ENCODE peak calls at places on chromosomes 2 and 18, in seven cellular contexts. One of them, this sample, is unnamed.

GRCh38 chr18:36247036-36247435 is 50.5 kb upstream of the FHOD3 start:
- DNase-seq in MM.1S: no peak
- DNase-seq in naive thymus-derived CD4-positive, alpha-beta T cell: no peak
- DNase-seq in CD8-positive, alpha-beta memory T cell: no peak
- DNase-seq in uterus: no peak
- DNase-seq in PC-3: no peak
- DNase-seq in transverse colon: no peak
- DNase-seq in this sample: no peak

GRCh38 chr2:52423111-52423510 is 1344.5 kb upstream of the CHAC2 start:
- DNase-seq in naive thymus-derived CD4-positive, alpha-beta T cell: no peak
- DNase-seq in uterus: no peak
- DNase-seq in CD8-positive, alpha-beta memory T cell: no peak
- DNase-seq in MM.1S: no peak
- DNase-seq in transverse colon: no peak
- DNase-seq in PC-3: no peak
- DNase-seq in this sample: no peak

GRCh38 chr2:210454336-210454735 is 22.2 kb downstream of the LANCL1 start:
- DNase-seq in naive thymus-derived CD4-positive, alpha-beta T cell: no peak
- DNase-seq in MM.1S: no peak
- DNase-seq in CD8-positive, alpha-beta memory T cell: no peak
- DNase-seq in PC-3: no peak
- DNase-seq in uterus: no peak
- DNase-seq in transverse colon: no peak
- DNase-seq in this sample: no peak

GRCh38 chr2:23452853-23453420 is 68.0 kb downstream of the KLHL29 start:
- DNase-seq in uterus: no peak
- DNase-seq in PC-3: no peak
- DNase-seq in CD8-positive, alpha-beta memory T cell: peak; percentile 17
- DNase-seq in naive thymus-derived CD4-positive, alpha-beta T cell: peak; percentile 55
- DNase-seq in MM.1S: no peak
- DNase-seq in transverse colon: no peak
- DNase-seq in this sample: no peak

GRCh38 chr18:8776013-8776515 is 70.7 kb downstream of the MTCL1 start:
- DNase-seq in MM.1S: no peak
- DNase-seq in PC-3: no peak
- DNase-seq in uterus: no peak
- DNase-seq in CD8-positive, alpha-beta memory T cell: no peak
- DNase-seq in naive thymus-derived CD4-positive, alpha-beta T cell: no peak
- DNase-seq in transverse colon: no peak
- DNase-seq in this sample: no peak

GRCh38 chr18:41484069-41484468 is 471.0 kb upstream of the PIK3C3 start:
- DNase-seq in CD8-positive, alpha-beta memory T cell: no peak
- DNase-seq in transverse colon: no peak
- DNase-seq in uterus: no peak
- DNase-seq in naive thymus-derived CD4-positive, alpha-beta T cell: no peak
- DNase-seq in MM.1S: no peak
- DNase-seq in PC-3: peak; percentile 4
- DNase-seq in this sample: peak; percentile 27

GRCh38 chr2:7748717-7749415 is 831.7 kb downstream of the RNF144A start:
- DNase-seq in uterus: no peak
- DNase-seq in naive thymus-derived CD4-positive, alpha-beta T cell: no peak
- DNase-seq in CD8-positive, alpha-beta memory T cell: peak; percentile 54
- DNase-seq in PC-3: peak; percentile 95
- DNase-seq in MM.1S: no peak
- DNase-seq in transverse colon: no peak
- DNase-seq in this sample: no peak

GRCh38 chr2:188984680-188985079 is 10.5 kb downstream of the COL3A1 start:
- DNase-seq in uterus: no peak
- DNase-seq in transverse colon: no peak
- DNase-seq in naive thymus-derived CD4-positive, alpha-beta T cell: no peak
- DNase-seq in PC-3: peak; percentile 19
- DNase-seq in CD8-positive, alpha-beta memory T cell: no peak
- DNase-seq in MM.1S: no peak
- DNase-seq in this sample: no peak

GRCh38 chr2:240386321-240386720 is 49.1 kb upstream of the GPC1 start:
- DNase-seq in CD8-positive, alpha-beta memory T cell: no peak
- DNase-seq in naive thymus-derived CD4-positive, alpha-beta T cell: no peak
- DNase-seq in MM.1S: no peak
- DNase-seq in PC-3: no peak
- DNase-seq in transverse colon: no peak
- DNase-seq in uterus: no peak
- DNase-seq in this sample: no peak

GRCh38 chr2:85992611-85993010 is 103.8 kb upstream of the ST3GAL5 start:
- DNase-seq in naive thymus-derived CD4-positive, alpha-beta T cell: no peak
- DNase-seq in transverse colon: no peak
- DNase-seq in uterus: no peak
- DNase-seq in CD8-positive, alpha-beta memory T cell: no peak
- DNase-seq in MM.1S: no peak
- DNase-seq in PC-3: no peak
- DNase-seq in this sample: no peak

GRCh38 chr2:43082111-43082877 is 144.1 kb downstream of the ZFP36L2 start:
- DNase-seq in naive thymus-derived CD4-positive, alpha-beta T cell: no peak
- DNase-seq in uterus: peak; percentile 74
- DNase-seq in MM.1S: no peak
- DNase-seq in transverse colon: no peak
- DNase-seq in PC-3: peak; percentile 47
- DNase-seq in CD8-positive, alpha-beta memory T cell: no peak
- DNase-seq in this sample: no peak

GRCh38 chr2:189092936-189093335 is 86.6 kb downstream of the COL5A2 start:
- DNase-seq in PC-3: no peak
- DNase-seq in MM.1S: no peak
- DNase-seq in CD8-positive, alpha-beta memory T cell: no peak
- DNase-seq in naive thymus-derived CD4-positive, alpha-beta T cell: no peak
- DNase-seq in transverse colon: peak; percentile 13
- DNase-seq in uterus: peak; percentile 52
- DNase-seq in this sample: peak; percentile 34

GRCh38 chr18:33960393-33960792 is 264.3 kb downstream of the NOL4 start:
- DNase-seq in naive thymus-derived CD4-positive, alpha-beta T cell: no peak
- DNase-seq in PC-3: no peak
- DNase-seq in uterus: no peak
- DNase-seq in MM.1S: no peak
- DNase-seq in transverse colon: no peak
- DNase-seq in CD8-positive, alpha-beta memory T cell: no peak
- DNase-seq in this sample: no peak

GRCh38 chr2:206797376-206797775 is 32.0 kb downstream of the FASTKD2 start:
- DNase-seq in CD8-positive, alpha-beta memory T cell: no peak
- DNase-seq in uterus: no peak
- DNase-seq in MM.1S: no peak
- DNase-seq in transverse colon: no peak
- DNase-seq in PC-3: no peak
- DNase-seq in naive thymus-derived CD4-positive, alpha-beta T cell: no peak
- DNase-seq in this sample: no peak

DNA sequence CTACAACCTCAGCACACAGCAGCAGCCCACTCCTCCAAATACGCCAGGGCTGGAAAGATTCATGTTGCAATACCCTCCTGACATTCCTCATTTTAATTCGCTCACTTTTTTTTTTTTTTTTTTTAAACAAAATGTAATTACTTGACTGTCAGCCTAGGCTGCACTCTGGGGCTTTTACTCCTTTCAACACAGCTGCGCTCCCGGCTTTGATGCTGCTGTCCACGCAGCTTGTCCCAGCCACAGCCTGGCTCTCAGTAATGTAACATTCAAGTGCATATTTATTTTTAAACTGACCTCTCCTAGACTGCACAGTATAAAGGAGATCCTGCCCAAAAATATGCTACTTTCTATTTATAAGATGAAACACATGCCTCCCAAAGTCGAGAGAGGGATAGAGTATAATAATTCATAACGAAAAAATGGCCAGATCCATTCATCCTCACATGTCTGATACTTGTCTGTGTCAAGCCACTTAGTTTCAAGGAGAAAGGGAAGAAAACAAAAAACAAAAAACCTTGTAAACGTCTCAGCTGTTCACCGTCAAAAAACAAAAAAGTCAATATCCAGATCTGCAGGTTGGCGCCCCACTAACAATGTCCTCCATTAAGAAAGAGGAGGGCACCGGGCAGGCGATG is 947 bp downstream of the CDC42EP3 start:
- DNase-seq in naive thymus-derived CD4-positive, alpha-beta T cell: no peak
- DNase-seq in MM.1S: peak; percentile 41
- DNase-seq in transverse colon: no peak
- DNase-seq in PC-3: no peak
- DNase-seq in uterus: no peak
- DNase-seq in CD8-positive, alpha-beta memory T cell: no peak
- DNase-seq in this sample: no peak
- H3K4me1 ChIP-seq in naive thymus-derived CD4-positive, alpha-beta T cell: peaks cover 26% of the 10 kb centered on the region
- H3K4me1 ChIP-seq in MM.1S: peaks cover 14% of the 10 kb centered on the region
- H3K4me1 ChIP-seq in transverse colon: peaks cover 18% of the 10 kb centered on the region
- H3K4me1 ChIP-seq in PC-3: peaks cover 22% of the 10 kb centered on the region
- H3K4me1 ChIP-seq in uterus: peaks cover 4% of the 10 kb centered on the region
- H3K4me1 ChIP-seq in CD8-positive, alpha-beta memory T cell: peaks cover 46% of the 10 kb centered on the region
- H3K4me1 ChIP-seq in this sample: peaks cover 28% of the 10 kb centered on the region

DNA sequence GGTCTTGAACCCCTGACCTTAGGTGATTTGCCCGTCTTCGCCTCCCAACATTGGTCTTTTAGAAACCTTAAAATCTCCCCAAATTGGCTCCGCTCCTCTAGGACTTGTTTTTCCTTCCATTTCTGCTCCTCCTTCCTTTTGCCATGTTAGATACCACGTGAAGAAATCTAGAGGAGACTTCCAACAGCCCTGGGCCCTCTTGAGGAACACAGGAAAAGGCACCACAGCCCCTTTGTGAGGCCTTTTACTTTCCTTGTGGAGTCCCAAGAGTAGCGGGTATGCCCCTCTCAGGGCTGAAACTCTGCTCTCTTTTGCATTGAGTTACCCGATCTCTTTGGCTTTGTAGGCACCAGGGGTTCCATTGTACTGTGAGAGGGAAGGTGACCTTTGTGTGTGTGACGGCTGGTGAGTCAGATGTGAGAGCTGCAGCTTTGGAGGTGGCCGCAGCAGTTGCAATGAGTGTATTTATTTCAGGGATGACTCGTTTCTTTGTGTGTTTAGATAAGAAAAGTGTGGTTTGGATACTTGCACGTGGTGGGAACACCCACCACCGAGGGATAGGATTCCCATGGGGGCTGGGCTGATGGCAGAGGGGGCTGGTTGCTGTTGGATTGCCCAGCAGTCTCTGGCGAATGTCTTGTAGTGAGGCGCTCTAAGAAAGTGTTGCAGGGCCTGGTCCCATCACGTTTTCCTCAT is 218.4 kb upstream of the HS6ST1 start:
- DNase-seq in uterus: no peak
- DNase-seq in CD8-positive, alpha-beta memory T cell: no peak
- DNase-seq in transverse colon: no peak
- DNase-seq in PC-3: peak; percentile 71
- DNase-seq in naive thymus-derived CD4-positive, alpha-beta T cell: no peak
- DNase-seq in MM.1S: no peak
- DNase-seq in this sample: no peak
- H3K4me3 ChIP-seq in uterus: no peak overlapping the region
- H3K4me3 ChIP-seq in CD8-positive, alpha-beta memory T cell: no peak overlapping the region
- H3K4me3 ChIP-seq in transverse colon: no peak overlapping the region
- H3K4me3 ChIP-seq in PC-3: no peak overlapping the region
- H3K4me3 ChIP-seq in naive thymus-derived CD4-positive, alpha-beta T cell: no peak overlapping the region
- H3K4me3 ChIP-seq in MM.1S: no peak overlapping the region
- H3K4me3 ChIP-seq in this sample: no peak overlapping the region

GRCh38 chr2:134199123-134199522 is 54.7 kb upstream of the MGAT5 start:
- DNase-seq in MM.1S: no peak
- DNase-seq in naive thymus-derived CD4-positive, alpha-beta T cell: no peak
- DNase-seq in transverse colon: no peak
- DNase-seq in uterus: no peak
- DNase-seq in PC-3: no peak
- DNase-seq in CD8-positive, alpha-beta memory T cell: no peak
- DNase-seq in this sample: no peak

GRCh38 chr2:134195341-134195740 is 58.5 kb upstream of the MGAT5 start:
- DNase-seq in CD8-positive, alpha-beta memory T cell: no peak
- DNase-seq in transverse colon: no peak
- DNase-seq in naive thymus-derived CD4-positive, alpha-beta T cell: no peak
- DNase-seq in MM.1S: no peak
- DNase-seq in PC-3: no peak
- DNase-seq in uterus: no peak
- DNase-seq in this sample: no peak

GRCh38 chr2:134197445-134197844 is 56.4 kb upstream of the MGAT5 start:
- DNase-seq in transverse colon: no peak
- DNase-seq in CD8-positive, alpha-beta memory T cell: no peak
- DNase-seq in MM.1S: no peak
- DNase-seq in uterus: no peak
- DNase-seq in PC-3: no peak
- DNase-seq in naive thymus-derived CD4-positive, alpha-beta T cell: no peak
- DNase-seq in this sample: no peak

GRCh38 chr2:134200024-134200423 is 53.8 kb upstream of the MGAT5 start:
- DNase-seq in PC-3: no peak
- DNase-seq in transverse colon: no peak
- DNase-seq in uterus: no peak
- DNase-seq in naive thymus-derived CD4-positive, alpha-beta T cell: no peak
- DNase-seq in CD8-positive, alpha-beta memory T cell: no peak
- DNase-seq in MM.1S: no peak
- DNase-seq in this sample: no peak

DNA sequence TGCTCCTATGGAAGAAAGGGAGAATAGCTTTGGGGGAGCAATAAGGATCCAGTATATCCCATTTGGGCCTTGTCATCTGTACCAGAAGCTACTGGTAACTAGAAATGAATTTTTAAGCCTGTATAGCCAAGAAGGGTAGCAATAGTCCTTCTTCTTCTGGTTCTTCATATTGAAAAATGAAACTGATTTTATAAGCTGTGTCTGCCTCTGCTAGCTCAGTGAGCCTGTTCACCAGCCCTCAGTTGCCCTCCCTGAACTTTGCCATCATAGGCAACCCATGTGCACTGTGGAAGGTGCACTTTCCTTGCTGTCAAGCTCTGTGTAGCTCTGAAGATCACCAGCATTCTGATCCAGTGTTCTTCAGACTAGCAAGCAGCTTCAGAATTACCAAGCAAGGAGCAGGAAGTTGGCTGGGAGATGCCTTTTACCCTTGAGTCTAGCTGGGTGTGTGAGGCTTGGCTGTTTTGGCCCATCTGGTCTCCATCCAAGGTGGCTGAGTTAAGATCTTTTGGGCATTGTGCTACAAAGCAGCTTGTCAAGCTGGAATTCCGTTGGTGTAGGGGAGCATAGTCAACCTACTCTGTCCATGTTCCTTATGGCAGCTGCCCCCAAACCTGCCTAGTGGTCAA is 55.8 kb upstream of the MGAT5 start:
- DNase-seq in MM.1S: no peak
- DNase-seq in CD8-positive, alpha-beta memory T cell: no peak
- DNase-seq in naive thymus-derived CD4-positive, alpha-beta T cell: no peak
- DNase-seq in PC-3: no peak
- DNase-seq in transverse colon: no peak
- DNase-seq in uterus: no peak
- DNase-seq in this sample: peak; percentile 39
- H3K4me1 ChIP-seq in MM.1S: peaks cover 20% of the 10 kb centered on the region
- H3K4me1 ChIP-seq in CD8-positive, alpha-beta memory T cell: peaks cover 31% of the 10 kb centered on the region
- H3K4me1 ChIP-seq in naive thymus-derived CD4-positive, alpha-beta T cell: peaks cover 15% of the 10 kb centered on the region
- H3K4me1 ChIP-seq in PC-3: peaks cover 14% of the 10 kb centered on the region
- H3K4me1 ChIP-seq in transverse colon: peaks cover 8% of the 10 kb centered on the region
- H3K4me1 ChIP-seq in uterus: no peaks in the 10 kb centered on the region
- H3K4me1 ChIP-seq in this sample: peaks cover 81% of the 10 kb centered on the region

DNA sequence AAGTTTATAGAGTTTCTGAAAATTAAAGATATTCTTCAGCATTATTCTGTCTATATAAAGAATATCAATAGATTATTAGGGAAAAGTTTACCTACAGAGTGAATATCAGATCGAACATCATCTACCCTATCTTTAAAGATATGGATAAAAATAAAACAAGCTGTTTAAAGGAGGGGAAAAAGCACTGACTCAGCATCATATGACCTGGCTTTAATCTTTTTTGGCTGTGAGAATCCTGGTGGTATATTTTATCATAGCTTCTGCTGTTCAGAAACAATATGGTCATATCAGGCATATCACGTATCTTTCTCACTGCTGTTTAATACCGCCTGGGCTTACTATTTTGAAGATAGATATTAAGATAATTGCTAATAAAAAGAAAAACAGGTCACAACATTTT is 80.2 kb downstream of the NEB start:
- DNase-seq in naive thymus-derived CD4-positive, alpha-beta T cell: no peak
- DNase-seq in transverse colon: no peak
- DNase-seq in CD8-positive, alpha-beta memory T cell: no peak
- DNase-seq in uterus: no peak
- DNase-seq in PC-3: no peak
- DNase-seq in MM.1S: no peak
- DNase-seq in this sample: no peak
- H3K4me3 ChIP-seq in naive thymus-derived CD4-positive, alpha-beta T cell: no peak overlapping the region
- H3K4me3 ChIP-seq in transverse colon: no peak overlapping the region
- H3K4me3 ChIP-seq in CD8-positive, alpha-beta memory T cell: no peak overlapping the region
- H3K4me3 ChIP-seq in uterus: no peak overlapping the region
- H3K4me3 ChIP-seq in PC-3: no peak overlapping the region
- H3K4me3 ChIP-seq in MM.1S: no peak overlapping the region
- H3K4me3 ChIP-seq in this sample: no peak overlapping the region

This sample was measured in body of pancreas.